ENCODE peak calls at places on chromosomes 13 and 19, in five cellular contexts. B, F, M, N and V are unnamed samples.

GRCh38 chr13:75704194-75704941 is 68.2 kb downstream of the LMO7 start:
- DNase-seq in M (no peak), F (no peak), N (no peak), B (no peak), V (no peak)

GRCh38 chr13:50080856-50081105 is 65.5 kb downstream of the KCNRG start:
- DNase-seq in B (no peak), M (no peak), N (no peak), F (no peak), V (peak; percentile 45)

GRCh38 chr19:55426042-55426441 is 17.1 kb downstream of the SHISA7 start:
- DNase-seq in M (no peak), N (no peak), F (no peak), B (no peak), V (no peak)

GRCh38 chr19:30046522-30046921 is 104.5 kb downstream of the URI1 start:
- DNase-seq in N (no peak), B (no peak), M (no peak), F (no peak), V (no peak)

GRCh38 chr13:66532146-66532545 is 698.0 kb downstream of the PCDH9 start:
- DNase-seq in B (no peak), F (no peak), N (no peak), M (no peak), V (no peak)

GRCh38 chr13:113759525-113760137 is 605 bp downstream of the TMEM255B start:
- DNase-seq in M (no peak), B (peak; percentile 60), N (no peak), F (no peak), V (no peak)

GRCh38 chr13:64339373-64340063 is 2890.6 kb downstream of the PCDH9 start:
- DNase-seq in M (no peak), F (no peak), N (no peak), B (no peak), V (no peak)

GRCh38 chr19:54256250-54257115 is 590 bp downstream of the LILRB5 start:
- DNase-seq in B (no peak), N (no peak), M (no peak), F (no peak), V (no peak)

GRCh38 chr13:45482571-45483173 is 17.9 kb downstream of the COG3 start:
- DNase-seq in B (no peak), F (no peak), M (no peak), N (no peak), V (no peak)

GRCh38 chr19:46678110-46678732 is 17.2 kb upstream of the DACT3 start:
- DNase-seq in M (peak; percentile 49), N (no peak), F (peak; percentile 26), B (no peak), V (peak; percentile 65)

GRCh38 chr13:29901714-29902631 is 51.6 kb upstream of the UBL3 start:
- DNase-seq in B (no peak), M (peak; percentile 11), F (peak; percentile 3), N (no peak), V (peak; percentile 38)

GRCh38 chr19:5719961-5720790 is at the start of the genes CATSPERD and LONP1:
- DNase-seq in B (peak; percentile 98), M (peak; percentile 96), F (peak; percentile 92), N (peak; percentile 99), V (peak; percentile 98)

GRCh38 chr13:99103536-99103935 is 97.1 kb upstream of the UBAC2 start:
- DNase-seq in M (no peak), N (no peak), F (no peak), B (no peak), V (no peak)

GRCh38 chr19:16374436-16374835 is 49.8 kb downstream of the KLF2 start:
- DNase-seq in B (no peak), N (no peak), M (no peak), F (no peak), V (peak; percentile 86)

GRCh38 chr19:32971012-32971595 is 654 bp downstream of the CEP89 start:
- DNase-seq in B (no peak), M (no peak), N (no peak), F (no peak), V (no peak)

GRCh38 chr13:93080587-93080986 is 146.0 kb upstream of the GPC6 start:
- DNase-seq in F (no peak), M (no peak), B (no peak), N (no peak), V (peak; percentile 72)

GRCh38 chr19:42440357-42441046 is 2.2 kb downstream of the CXCL17 start:
- DNase-seq in F (peak; percentile 69), M (peak; percentile 76), B (peak; percentile 78), N (no peak), V (peak; percentile 62)

GRCh38 chr13:59391696-59392095 is 772.0 kb downstream of the DIAPH3 start:
- DNase-seq in F (no peak), N (no peak), B (peak; percentile 21), M (peak; percentile 3), V (peak; percentile 87)

GRCh38 chr13:73754727-73755292 is 379.4 kb downstream of the KLF12 start:
- DNase-seq in N (no peak), M (no peak), F (no peak), B (no peak), V (peak; percentile 58)

GRCh38 chr13:80141114-80141849 is 199.6 kb downstream of the SPRY2 start:
- DNase-seq in B (no peak), M (no peak), F (no peak), N (no peak), V (no peak)

GRCh38 chr13:27171830-27172494 is 351 bp upstream of the USP12 start:
- DNase-seq in N (no peak), B (peak; percentile 96), F (peak; percentile 88), M (peak; percentile 90), V (peak; percentile 77)

GRCh38 chr19:44111910-44112463 is 1.2 kb upstream of the ZNF225 start:
- DNase-seq in N (no peak), M (no peak), F (no peak), B (no peak), V (no peak)

GRCh38 chr19:5952193-5953033 is 25.5 kb downstream of the RANBP3 start:
- DNase-seq in B (no peak), N (no peak), M (no peak), F (no peak), V (no peak)

GRCh38 chr19:13396256-13397080 is 109.8 kb downstream of the CACNA1A start:
- DNase-seq in F (no peak), N (no peak), B (peak; percentile 69), M (no peak), V (peak; percentile 42)

GRCh38 chr19:17576758-17577532 is 21.5 kb downstream of the COLGALT1 start:
- DNase-seq in M (no peak), F (no peak), B (no peak), N (no peak), V (peak; percentile 28)
- H3K4me3 ChIP-seq in M (no peak overlapping the region), F (no peak overlapping the region), B (no peak overlapping the region), N (no peak overlapping the region), V (no peak overlapping the region)

DNA sequence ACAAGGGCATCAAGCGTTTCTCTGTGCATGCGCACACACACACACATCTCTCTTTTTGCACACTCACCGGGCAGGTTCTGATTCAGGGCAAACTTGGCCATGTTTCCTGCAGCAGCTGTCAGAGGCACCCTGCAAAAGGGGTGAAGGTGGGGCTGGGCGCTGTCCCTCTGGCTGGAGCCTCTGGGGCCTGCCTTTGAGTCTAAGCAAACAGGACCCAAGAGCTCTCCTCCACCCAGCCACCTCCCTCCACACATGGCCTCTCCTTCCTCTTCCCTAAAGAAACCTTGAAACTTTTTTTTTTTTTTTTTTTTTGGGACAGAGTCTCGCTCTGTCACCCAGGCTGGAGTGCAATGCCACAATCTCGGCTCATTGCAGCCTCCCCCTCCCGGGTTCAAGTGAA is 5.3 kb downstream of the KANK3 start:
- DNase-seq in M (no peak), B (no peak), F (no peak), N (no peak), V (no peak)
- H3K4me3 ChIP-seq in M (no peak overlapping the region), B (no peak overlapping the region), F (no peak overlapping the region), N (no peak overlapping the region), V (no peak overlapping the region)

GRCh38 chr13:110471156-110471832 is 90.2 kb downstream of the RAB20 start:
- DNase-seq in N (no peak), M (no peak), B (no peak), F (no peak), V (no peak)

GRCh38 chr13:110471833-110472162 is 89.7 kb downstream of the RAB20 start:
- DNase-seq in B (peak; percentile 61), M (no peak), N (no peak), F (no peak), V (no peak)

GRCh38 chr13:110469597-110469996 is 91.9 kb downstream of the RAB20 start:
- DNase-seq in M (no peak), B (no peak), F (no peak), N (no peak), V (no peak)

GRCh38 chr13:110468986-110469495 is 92.5 kb downstream of the RAB20 start:
- DNase-seq in F (no peak), M (no peak), N (no peak), B (no peak), V (no peak)

DNA sequence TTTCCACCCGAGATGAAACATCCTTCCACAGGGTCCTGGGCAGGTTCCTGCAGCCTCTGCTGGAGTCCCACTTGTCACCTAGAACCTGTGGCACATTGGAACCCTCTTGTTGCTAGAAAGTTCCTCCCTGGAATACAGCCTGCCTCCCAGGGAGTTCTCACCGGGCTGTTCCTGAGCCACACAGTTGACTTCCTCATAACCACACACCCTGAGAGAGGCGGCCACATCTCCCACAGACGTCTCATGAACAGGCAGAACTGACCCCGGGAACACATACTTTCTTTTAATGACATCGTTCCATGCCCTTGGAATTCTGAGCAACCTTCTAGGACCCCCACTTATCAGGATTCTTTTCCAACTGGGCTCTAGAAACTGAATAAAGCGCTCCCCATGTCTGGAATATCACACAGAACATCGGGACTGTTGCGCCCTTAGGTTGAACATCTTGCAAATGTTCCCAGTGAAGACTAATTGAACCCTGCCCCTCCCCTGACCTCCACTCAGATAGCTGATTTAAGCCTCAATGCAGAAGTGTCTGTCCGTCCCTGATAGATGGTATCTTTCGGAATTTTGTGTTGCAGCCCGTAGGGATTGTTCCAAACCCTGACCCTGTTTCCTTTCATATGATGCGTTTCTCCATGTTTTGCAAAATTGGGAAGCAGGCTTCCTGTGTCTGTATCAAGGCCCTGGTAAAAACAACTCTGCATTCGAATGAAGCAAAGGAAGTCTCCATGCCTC is 91.1 kb downstream of the RAB20 start:
- DNase-seq in F (no peak), N (no peak), M (no peak), B (no peak), V (no peak)
- H3K4me3 ChIP-seq in F (no peak overlapping the region), N (no peak overlapping the region), M (no peak overlapping the region), B (no peak overlapping the region), V (no peak overlapping the region)

GRCh38 chr13:94323746-94324408 is 155.6 kb downstream of the DCT start:
- DNase-seq in B (no peak), F (no peak), N (no peak), M (peak; percentile 7), V (peak; percentile 76)

GRCh38 chr13:94325148-94325528 is 154.3 kb downstream of the DCT start:
- DNase-seq in B (no peak), N (no peak), M (no peak), F (no peak), V (no peak)

GRCh38 chr13:94324409-94325147 is 154.9 kb downstream of the DCT start:
- DNase-seq in M (no peak), N (no peak), F (no peak), B (no peak), V (no peak)

GRCh38 chr13:94327318-94327717 is 152.2 kb downstream of the DCT start:
- DNase-seq in M (no peak), F (no peak), B (no peak), N (no peak), V (peak; percentile 86)

DNA sequence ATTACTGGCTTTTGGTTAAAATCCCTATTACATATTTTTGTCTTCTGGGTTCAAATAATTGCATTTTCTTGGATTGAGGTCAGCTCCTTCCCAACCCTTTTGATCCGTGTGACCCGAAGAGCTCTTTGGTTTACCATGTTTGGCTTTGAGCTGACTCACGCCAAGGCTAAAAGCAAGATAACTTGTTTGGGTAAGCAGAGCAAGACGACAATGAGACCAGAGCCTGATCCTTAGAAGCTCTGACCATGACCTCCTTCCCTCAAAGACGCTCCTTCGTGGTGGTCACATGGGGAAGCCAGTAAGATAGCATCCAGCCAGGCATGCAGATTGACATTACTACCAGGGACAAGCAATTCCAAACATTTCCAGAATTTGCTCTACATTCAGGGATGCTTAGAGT is 153.8 kb downstream of the DCT start:
- DNase-seq in N (no peak), B (no peak), M (no peak), F (no peak), V (no peak)
- H3K4me3 ChIP-seq in N (no peak overlapping the region), B (no peak overlapping the region), M (no peak overlapping the region), F (no peak overlapping the region), V (no peak overlapping the region)